ENCODE peak calls at places on chromosomes 12 and 14, in six cellular contexts. M, H, U, C, V and X are unnamed samples.

GRCh38 chr12:68387338-68387737 is 55.2 kb upstream of the MDM1 start:
- DNase-seq in U (no peak), H (no peak), C (no peak), M (no peak), V (no peak), X (no peak)

GRCh38 chr12:88615490-88615889 is 35.2 kb upstream of the KITLG start:
- DNase-seq in C (peak; percentile 79), M (no peak), H (no peak), U (no peak), V (no peak), X (no peak)

GRCh38 chr14:51828017-51828797 is 32.2 kb upstream of the GNG2 start:
- DNase-seq in M (peak; percentile 60), H (no peak), V (no peak), C (peak; percentile 58), U (no peak), X (no peak)

GRCh38 chr14:105258846-105259245 is 10.5 kb downstream of the BTBD6 start:
- DNase-seq in M (no peak), H (no peak), V (no peak), U (no peak), C (no peak), X (no peak)

GRCh38 chr12:110224379-110225304 is 56.4 kb upstream of the ATP2A2 start:
- DNase-seq in M (no peak), U (no peak), H (no peak), C (peak; percentile 67), V (peak; percentile 79), X (no peak)

GRCh38 chr12:49794811-49795653 is 33.2 kb downstream of the NCKAP5L start:
- DNase-seq in M (no peak), U (no peak), H (no peak), V (no peak), C (no peak), X (no peak)

GRCh38 chr12:131060011-131060703 is 106.5 kb downstream of the ADGRD1 start:
- DNase-seq in H (no peak), C (no peak), M (no peak), U (no peak), V (no peak), X (no peak)

GRCh38 chr14:100673085-100673806 is 53.4 kb upstream of the DLK1 start:
- DNase-seq in V (no peak), U (no peak), C (no peak), M (peak; percentile 53), H (no peak), X (no peak)

GRCh38 chr12:115004469-115005146 is 320.6 kb upstream of the TBX3 start:
- DNase-seq in V (no peak), H (no peak), C (no peak), U (no peak), M (no peak), X (no peak)

GRCh38 chr12:54282949-54283593 is 2.5 kb downstream of the HNRNPA1 start:
- DNase-seq in M (no peak), H (no peak), C (no peak), U (no peak), V (no peak), X (no peak)

GRCh38 chr12:6964605-6965025 is 5.8 kb downstream of the PHB2 start:
- DNase-seq in M (no peak), C (no peak), U (no peak), H (no peak), V (no peak), X (no peak)

GRCh38 chr12:114729731-114730130 is 45.8 kb upstream of the TBX3 start:
- DNase-seq in C (peak; percentile 76), V (peak; percentile 14), H (no peak), M (no peak), U (no peak), X (no peak)

GRCh38 chr12:13090054-13090453 is 13.4 kb downstream of the GSG1 start:
- DNase-seq in C (no peak), M (no peak), H (no peak), V (no peak), U (no peak), X (no peak)

GRCh38 chr14:100695423-100695738 is 31.3 kb upstream of the DLK1 start:
- DNase-seq in V (no peak), H (no peak), U (no peak), C (no peak), M (no peak), X (no peak)

GRCh38 chr12:103791350-103791920 is 49.6 kb downstream of the NT5DC3 start:
- DNase-seq in U (no peak), V (no peak), M (no peak), H (no peak), C (no peak), X (no peak)

GRCh38 chr12:28177461-28177860 is 12.8 kb upstream of the CCDC91 start:
- DNase-seq in U (no peak), V (no peak), H (no peak), M (no peak), C (no peak), X (no peak)

GRCh38 chr14:52840916-52841315 is 49.5 kb upstream of the GNPNAT1 start:
- DNase-seq in U (no peak), M (no peak), C (peak; percentile 14), H (no peak), V (no peak), X (no peak)

GRCh38 chr14:93017898-93018297 is 94.9 kb downstream of the CHGA start:
- DNase-seq in C (no peak), V (no peak), H (no peak), U (no peak), M (no peak), X (no peak)

GRCh38 chr14:49218436-49219092 is 367.6 kb downstream of the RPS29 start:
- DNase-seq in V (no peak), M (no peak), H (no peak), C (no peak), U (no peak), X (no peak)

GRCh38 chr12:55681142-55682077 is 26.3 kb downstream of the ITGA7 start:
- DNase-seq in V (peak; percentile 12), H (no peak), U (peak; percentile 65), M (peak; percentile 87), C (no peak), X (no peak)

GRCh38 chr14:96066976-96067375 is 27.8 kb downstream of the C14orf132 start:
- DNase-seq in H (no peak), C (no peak), U (no peak), V (no peak), M (no peak), X (no peak)

GRCh38 chr14:71403673-71404072 is 496.4 kb downstream of the PCNX1 start:
- DNase-seq in M (peak; percentile 29), H (no peak), U (no peak), V (no peak), C (no peak), X (no peak)

GRCh38 chr12:93783827-93784226 is 106.7 kb downstream of the CRADD start:
- DNase-seq in U (no peak), H (no peak), C (no peak), M (no peak), V (no peak), X (no peak)

GRCh38 chr12:17278946-17279345 is 673.0 kb upstream of the LMO3 start:
- DNase-seq in C (no peak), M (no peak), V (no peak), U (no peak), H (no peak), X (no peak)
- TF ChIP-seq CTCF in C (no peak), M (no peak), V (no peak), U (no peak), H (no peak), X (peak; percentile 73)

GRCh38 chr14:23021969-23022368 is 12.0 kb upstream of the C14orf93 start:
- DNase-seq in M (no peak), C (no peak), V (no peak), U (no peak), H (no peak), X (no peak)
- TF ChIP-seq CTCF in M (no peak), C (no peak), V (no peak), U (no peak), H (no peak), X (no peak)

GRCh38 chr12:124910561-124911478 is 3.6 kb downstream of the UBC start:
- DNase-seq in C (peak; percentile 63), H (no peak), U (no peak), M (no peak), V (no peak), X (no peak)
- TF ChIP-seq CTCF in C (no peak), H (no peak), U (no peak), M (no peak), V (no peak), X (no peak)

GRCh38 chr14:63357841-63358240 is 39.1 kb upstream of the GPHB5 start:
- DNase-seq in H (no peak), M (no peak), U (no peak), C (no peak), V (no peak), X (no peak)

GRCh38 chr14:63362305-63362914 is 43.7 kb upstream of the GPHB5 start:
- DNase-seq in H (no peak), M (no peak), U (no peak), V (no peak), C (no peak), X (no peak)

DNA sequence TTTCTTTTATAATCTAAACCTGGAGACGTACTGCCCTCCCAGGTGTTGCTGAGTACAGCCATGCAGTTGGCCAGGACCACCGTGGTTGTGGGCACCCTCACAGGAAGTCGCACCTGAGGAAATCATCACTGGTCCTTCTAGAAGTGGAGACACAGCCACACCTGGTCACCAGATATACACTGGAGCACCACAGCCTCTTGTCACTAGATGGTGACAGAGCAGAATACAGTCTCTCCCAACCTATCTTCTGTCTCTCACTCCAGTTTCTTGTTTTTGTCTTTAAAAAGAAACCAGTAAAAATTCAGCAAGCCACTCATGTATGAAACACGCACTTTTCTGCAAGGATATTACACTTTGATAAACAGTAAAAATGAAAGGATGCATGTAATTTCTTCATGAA is 43.1 kb upstream of the GPHB5 start:
- DNase-seq in H (no peak), V (no peak), M (no peak), C (no peak), U (no peak), X (no peak)
- TF ChIP-seq CTCF in H (no peak), V (no peak), M (no peak), C (no peak), U (no peak), X (no peak)

GRCh38 chr12:4809449-4810218 is 89.4 kb downstream of the GALNT8 start:
- DNase-seq in V (no peak), M (no peak), C (no peak), U (no peak), H (no peak), X (no peak)
- TF ChIP-seq CTCF in V (no peak), M (no peak), C (no peak), U (no peak), H (no peak), X (peak; percentile 37)

DNA sequence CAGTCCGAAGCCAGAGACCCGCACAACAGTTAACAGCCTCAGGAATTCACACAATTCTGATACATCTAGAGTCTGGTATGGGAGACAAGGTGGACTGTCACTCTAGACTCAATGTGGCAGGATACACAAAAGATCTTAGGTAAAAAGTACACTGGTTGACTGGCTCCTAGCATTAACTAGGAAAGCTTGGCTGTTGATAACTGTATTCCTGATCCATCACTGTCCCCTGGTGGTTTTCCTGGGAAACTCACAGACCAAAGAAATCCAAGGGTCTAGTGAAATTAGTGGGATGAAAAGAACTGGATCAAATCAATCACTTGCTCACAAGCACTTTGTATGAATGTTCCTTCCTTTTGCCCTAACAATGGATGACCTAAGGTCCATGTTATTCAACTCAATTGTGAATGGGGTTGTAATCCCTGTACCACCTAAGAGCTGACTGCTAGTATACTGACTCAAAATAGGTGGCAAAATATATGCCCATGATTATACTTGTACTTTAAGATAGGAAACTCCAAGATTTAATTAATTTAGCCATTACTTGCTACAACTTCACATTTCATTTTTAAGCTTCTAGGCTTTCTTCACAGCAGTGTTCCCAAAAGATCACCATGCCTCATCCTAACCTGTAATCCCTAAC is 14.0 kb downstream of the NPC2 start:
- DNase-seq in U (no peak), M (peak; percentile 19), V (no peak), H (no peak), C (no peak), X (no peak)
- TF ChIP-seq CTCF in U (peak; percentile 72), M (no peak), V (peak; percentile 82), H (peak; percentile 38), C (peak; percentile 68), X (peak; percentile 82)